ENCODE peak calls at places on chromosomes 16 and 17, in eight cellular contexts. A is AG09309, T is foreskin fibroblast, L is cardiac muscle cell, R is lower lobe of right lung, U is heart right ventricle, N is kidney epithelial cell, D is sigmoid colon. S is an unnamed sample.

GRCh38 chr17:28950752-28951427 is 428 bp downstream of the PHF12 start:
- DNase-seq in D (no peak), U (no peak), T (no peak), L (no peak), N (no peak), A (no peak), R (no peak), S (no peak)

GRCh38 chr17:75844530-75845057 is 390 bp upstream of the UNC13D start:
- DNase-seq in U (no peak), L (no peak), D (peak), A (no peak), R (peak), N (no peak), T (no peak), S (no peak)

GRCh38 chr16:11014159-11014558 is 69.8 kb downstream of the CLEC16A start:
- DNase-seq in A (no peak), R (no peak), T (no peak), N (no peak), U (no peak), L (peak), D (no peak), S (peak)

GRCh38 chr17:9079461-9080103 is 58.3 kb downstream of the NTN1 start:
- DNase-seq in U (no peak), N (no peak), A (no peak), D (no peak), T (no peak), L (no peak), R (no peak), S (no peak)

GRCh38 chr17:63550816-63551639 is 751 bp downstream of the DCAF7 start:
- DNase-seq in R (no peak), T (no peak), A (no peak), U (no peak), L (peak), D (no peak), N (no peak), S (peak)

GRCh38 chr17:82061047-82061925 is 4.3 kb downstream of the DUS1L start:
- DNase-seq in A (no peak), R (no peak), N (no peak), U (no peak), D (no peak), T (no peak), L (no peak), S (no peak)

GRCh38 chr16:19710991-19711545 is 7.0 kb downstream of the KNOP1 start:
- DNase-seq in A (no peak), N (no peak), R (no peak), T (no peak), L (no peak), U (no peak), D (peak), S (no peak)

GRCh38 chr17:81397314-81398169 is 2.3 kb downstream of the BAHCC1 start:
- DNase-seq in A (no peak), N (no peak), T (no peak), D (no peak), L (peak), U (no peak), R (no peak), S (peak)

GRCh38 chr16:68188170-68188569 is 47.8 kb downstream of the ESRP2 start:
- DNase-seq in R (no peak), T (no peak), L (no peak), D (no peak), A (no peak), N (no peak), U (no peak), S (no peak)

GRCh38 chr16:53061256-53061655 is 6.5 kb downstream of the CHD9 start:
- DNase-seq in L (no peak), R (no peak), D (no peak), U (no peak), T (no peak), N (no peak), A (no peak), S (no peak)

GRCh38 chr17:80169784-80170500 is at the start of gene CARD14:
- DNase-seq in N (no peak), T (no peak), R (no peak), L (no peak), A (no peak), U (no peak), D (no peak), S (no peak)

GRCh38 chr17:10192963-10193362 is 5.4 kb downstream of the GAS7 start:
- DNase-seq in U (no peak), L (peak), D (no peak), N (no peak), A (peak), T (peak), R (no peak), S (peak)

GRCh38 chr17:73902416-73903181 is 258.4 kb upstream of the SDK2 start:
- DNase-seq in L (no peak), N (no peak), R (no peak), T (no peak), D (no peak), U (no peak), A (no peak), S (no peak)

GRCh38 chr16:70438325-70438982 is 446 bp downstream of the ST3GAL2 start:
- DNase-seq in U (no peak), A (no peak), L (peak), T (no peak), N (no peak), D (no peak), R (peak), S (no peak)

GRCh38 chr17:82372591-82373452 is 1.3 kb downstream of the UTS2R start:
- DNase-seq in A (no peak), T (no peak), U (no peak), D (no peak), R (peak), N (no peak), L (peak), S (no peak)

GRCh38 chr17:32671891-32672290 is 185.1 kb downstream of the CDK5R1 start:
- DNase-seq in U (peak), D (peak), L (peak), R (peak), A (no peak), N (no peak), T (no peak), S (peak)

GRCh38 chr17:10518271-10519037 is at the start of gene MYH1:
- DNase-seq in L (no peak), R (no peak), A (no peak), D (no peak), U (no peak), T (no peak), N (no peak), S (no peak)

GRCh38 chr16:66486773-66487579 is 59.9 kb downstream of the BEAN1 start:
- DNase-seq in D (peak), U (peak), N (peak), A (no peak), T (peak), L (peak), R (no peak), S (peak)

GRCh38 chr17:4362141-4362540 is 4.3 kb downstream of the UBE2G1 start:
- DNase-seq in D (peak), L (peak), R (no peak), T (no peak), N (no peak), U (no peak), A (no peak), S (peak)

GRCh38 chr17:2102931-2103398 is 48.1 kb downstream of the HIC1 start:
- DNase-seq in A (no peak), N (no peak), D (peak), U (no peak), T (peak), R (no peak), L (peak), S (peak)

GRCh38 chr16:66325977-66326376 is 40.5 kb upstream of the CDH5 start:
- DNase-seq in U (no peak), L (no peak), T (no peak), D (no peak), R (no peak), A (no peak), N (no peak), S (no peak)

GRCh38 chr17:37766951-37767350 is 22.1 kb upstream of the HNF1B start:
- DNase-seq in A (no peak), D (no peak), T (no peak), L (no peak), U (no peak), N (no peak), R (no peak), S (no peak)

GRCh38 chr17:73331060-73331459 is 19.3 kb upstream of the CDC42EP4 start:
- DNase-seq in D (no peak), T (no peak), R (no peak), A (no peak), N (no peak), L (no peak), U (no peak), S (no peak)

GRCh38 chr17:82257473-82257872 is 16.0 kb downstream of the CSNK1D start:
- DNase-seq in L (peak), R (no peak), T (no peak), N (no peak), U (no peak), D (peak), A (no peak), S (peak)

GRCh38 chr17:507441-507840 is 154.8 kb upstream of the RPH3AL start:
- DNase-seq in D (no peak), N (no peak), L (no peak), U (no peak), R (no peak), A (no peak), T (no peak), S (no peak)

GRCh38 chr17:65785109-65785508 is 223.7 kb upstream of the AXIN2 start:
- DNase-seq in D (no peak), T (peak), N (peak), L (peak), U (no peak), R (no peak), A (peak), S (peak)

GRCh38 chr16:74073471-74073870 is 223.1 kb upstream of the PSMD7 start:
- DNase-seq in U (no peak), L (no peak), T (peak), D (no peak), R (no peak), N (no peak), A (no peak), S (no peak)

GRCh38 chr16:12618515-12618914 is 185.2 kb downstream of the CPPED1 start:
- DNase-seq in D (no peak), T (no peak), L (no peak), N (peak), U (no peak), R (no peak), A (no peak), S (no peak)

GRCh38 chr16:19167710-19168172 is 299 bp upstream of the SYT17 start:
- DNase-seq in D (no peak), U (peak), L (peak), R (peak), T (peak), N (no peak), A (no peak), S (peak)

GRCh38 chr17:6243186-6243585 is 173.0 kb downstream of the WSCD1 start:
- DNase-seq in U (no peak), A (no peak), R (no peak), D (no peak), L (no peak), N (no peak), T (no peak), S (no peak)

GRCh38 chr17:82932146-82933005 is 92.6 kb upstream of the ZNF750 start:
- DNase-seq in A (no peak), L (peak), N (no peak), R (peak), D (peak), T (peak), U (no peak), S (peak)

GRCh38 chr17:83052241-83052564 is 27.2 kb upstream of the METRNL start:
- DNase-seq in N (no peak), A (no peak), L (no peak), T (no peak), U (no peak), D (no peak), R (no peak), S (no peak)

GRCh38 chr17:69047368-69048263 is 13.1 kb downstream of the ABCA9 start:
- DNase-seq in R (no peak), N (peak), U (peak), L (peak), T (peak), D (peak), A (peak), S (peak)

GRCh38 chr17:69048634-69049033 is 12.1 kb downstream of the ABCA9 start:
- DNase-seq in L (no peak), D (no peak), U (no peak), N (no peak), T (no peak), R (no peak), A (no peak), S (no peak)

GRCh38 chr17:69043098-69043497 is 17.6 kb downstream of the ABCA9 start:
- DNase-seq in U (no peak), A (no peak), R (no peak), N (no peak), L (no peak), T (no peak), D (no peak), S (no peak)

GRCh38 chr17:69042308-69042707 is 18.4 kb downstream of the ABCA9 start:
- DNase-seq in U (no peak), N (no peak), A (no peak), R (no peak), L (no peak), D (no peak), T (no peak), S (no peak)

DNA sequence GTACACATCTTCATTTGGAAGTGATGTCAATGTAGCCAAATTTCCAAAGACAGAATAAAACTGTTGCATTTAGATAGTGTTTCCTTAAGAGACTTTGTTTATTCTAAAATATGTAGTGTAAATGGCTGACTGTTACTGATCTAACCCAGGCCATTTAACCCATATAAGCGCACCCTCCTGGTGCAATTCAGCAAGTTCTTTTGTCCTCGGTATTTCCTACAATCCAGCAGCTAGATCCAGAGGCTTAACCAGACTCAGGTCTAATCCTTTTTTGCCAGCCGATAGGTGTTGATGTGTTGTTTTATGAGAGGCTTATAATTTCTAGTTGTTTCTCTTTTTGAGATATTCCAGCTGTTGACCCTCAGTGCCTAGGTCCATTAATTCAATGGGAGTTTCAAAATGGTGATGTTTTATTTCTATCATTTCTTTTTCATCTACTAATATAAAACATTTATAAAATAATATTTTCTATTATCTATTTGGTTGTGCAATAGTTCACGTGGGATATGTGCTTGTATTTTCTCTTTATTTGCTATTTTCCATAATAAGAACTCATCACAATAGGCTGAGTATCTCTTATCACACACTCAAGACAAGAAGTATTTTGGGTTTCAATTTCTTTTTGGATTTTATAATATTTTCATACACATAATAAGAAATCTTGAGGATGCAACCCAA is 14.5 kb downstream of the ABCA9 start:
- DNase-seq in L (no peak), R (no peak), D (no peak), T (no peak), U (no peak), A (no peak), N (no peak), S (no peak)
- TF ChIP-seq CTCF in L (no peak), R (no peak), D (no peak), T (no peak), U (no peak), A (no peak), N (no peak), S (no peak)

GRCh38 chr17:77315010-77315409 is 174.2 kb downstream of the SEC14L1 start:
- DNase-seq in L (no peak), R (peak), A (no peak), N (no peak), T (no peak), U (no peak), D (peak), S (no peak)
- H3K4me3 ChIP-seq in L (no peak), R (no peak), A (no peak), N (no peak), T (no peak), U (no peak), D (no peak), S (no peak)

GRCh38 chr17:61411114-61411943 is 11.7 kb downstream of the TBX2 start:
- DNase-seq in L (peak), T (peak), R (peak), A (no peak), N (no peak), U (peak), D (peak), S (peak)
- TF ChIP-seq CTCF in L (peak), T (peak), R (no peak), A (peak), N (peak), U (no peak), D (peak), S (no peak)

DNA sequence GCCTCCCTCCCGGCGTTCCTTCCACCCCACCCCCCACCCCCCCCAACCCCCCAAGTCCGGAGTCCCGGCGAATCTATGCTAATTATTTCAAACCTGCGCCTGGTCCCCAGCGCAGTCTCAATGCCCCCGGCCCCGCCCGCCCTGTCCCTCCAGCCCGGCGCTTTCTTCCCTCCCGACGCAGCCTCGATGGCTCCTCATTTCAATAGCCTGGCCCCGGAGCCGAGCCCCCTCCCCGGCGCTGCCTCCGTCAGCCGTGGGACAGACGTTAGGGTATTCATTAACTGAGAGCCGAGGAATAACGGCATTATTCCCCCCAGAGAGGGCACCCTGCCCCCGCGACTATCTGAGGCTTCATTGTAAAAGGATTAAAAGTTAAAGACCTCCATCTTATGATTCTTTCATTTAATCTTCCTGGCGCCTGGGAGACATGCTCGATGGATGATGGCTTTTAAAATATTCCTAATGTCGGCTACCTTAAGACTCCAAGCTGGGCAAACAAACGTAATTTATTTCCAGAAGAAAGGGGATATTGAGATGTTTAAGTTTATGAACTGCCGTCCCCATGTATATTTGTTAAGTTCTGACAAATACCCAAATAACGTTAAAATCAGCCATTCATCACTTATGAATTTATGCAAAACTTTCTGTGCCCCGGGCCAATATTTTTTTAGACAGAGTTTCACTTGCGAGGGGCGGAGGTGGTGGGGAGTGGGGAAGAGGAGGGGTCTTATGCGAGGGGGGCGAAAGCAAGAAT is 3.4 kb downstream of the NOG start:
- DNase-seq in N (no peak), L (no peak), A (no peak), T (no peak), R (no peak), U (no peak), D (no peak), S (no peak)
- H3K4me3 ChIP-seq in N (peak), L (peak), A (peak), T (peak), R (peak), U (peak), D (peak), S (no peak)